ENCODE peak calls at places on chromosomes 2 and 18, in eight cellular contexts. One of them, this sample, is unnamed.

GRCh38 chr2:39435974-39436591 is 1.0 kb downstream of the MAP4K3 start:
- DNase-seq in foreskin fibroblast: peak; percentile 72
- DNase-seq in iris pigment epithelial cell: peak; percentile 70
- DNase-seq in T1000: no peak
- DNase-seq in stimulated activated CD4-positive, alpha-beta T cell treated with anti-CD3 and anti-CD28 coated beads, TNF-alpha, amount 100 ng/mL, for 4 hours: no peak
- DNase-seq in NCI-H1092 treated with DMSO at 0.1 percent for 48 hours: peak; percentile 27
- DNase-seq in activated T-helper 1 cell treated with anti-CD3 and anti-CD28 coated beads, Interleukin-2, amount 50 U/mL, for 16 hours: no peak
- DNase-seq in D341Med: no peak
- DNase-seq in this sample: peak; percentile 75

GRCh38 chr2:224145751-224146355 is 106.8 kb upstream of the SERPINE2 start:
- DNase-seq in foreskin fibroblast: peak; percentile 97
- DNase-seq in iris pigment epithelial cell: peak; percentile 94
- DNase-seq in T1000: no peak
- DNase-seq in stimulated activated CD4-positive, alpha-beta T cell treated with anti-CD3 and anti-CD28 coated beads, TNF-alpha, amount 100 ng/mL, for 4 hours: no peak
- DNase-seq in NCI-H1092 treated with DMSO at 0.1 percent for 48 hours: no peak
- DNase-seq in activated T-helper 1 cell treated with anti-CD3 and anti-CD28 coated beads, Interleukin-2, amount 50 U/mL, for 16 hours: no peak
- DNase-seq in D341Med: no peak
- DNase-seq in this sample: peak; percentile 92

GRCh38 chr2:171272039-171272438 is 111.3 kb upstream of the TLK1 start:
- DNase-seq in foreskin fibroblast: peak; percentile 94
- DNase-seq in iris pigment epithelial cell: peak; percentile 88
- DNase-seq in T1000: peak; percentile 45
- DNase-seq in stimulated activated CD4-positive, alpha-beta T cell treated with anti-CD3 and anti-CD28 coated beads, TNF-alpha, amount 100 ng/mL, for 4 hours: no peak
- DNase-seq in NCI-H1092 treated with DMSO at 0.1 percent for 48 hours: no peak
- DNase-seq in activated T-helper 1 cell treated with anti-CD3 and anti-CD28 coated beads, Interleukin-2, amount 50 U/mL, for 16 hours: no peak
- DNase-seq in D341Med: no peak
- DNase-seq in this sample: peak; percentile 94

GRCh38 chr2:35846-36245 is 10.5 kb downstream of the FAM110C start:
- DNase-seq in foreskin fibroblast: no peak
- DNase-seq in iris pigment epithelial cell: no peak
- DNase-seq in T1000: no peak
- DNase-seq in stimulated activated CD4-positive, alpha-beta T cell treated with anti-CD3 and anti-CD28 coated beads, TNF-alpha, amount 100 ng/mL, for 4 hours: no peak
- DNase-seq in NCI-H1092 treated with DMSO at 0.1 percent for 48 hours: no peak
- DNase-seq in activated T-helper 1 cell treated with anti-CD3 and anti-CD28 coated beads, Interleukin-2, amount 50 U/mL, for 16 hours: no peak
- DNase-seq in D341Med: no peak
- DNase-seq in this sample: no peak

GRCh38 chr2:102451968-102452367 is 21.1 kb upstream of the SLC9A4 start:
- DNase-seq in foreskin fibroblast: no peak
- DNase-seq in iris pigment epithelial cell: no peak
- DNase-seq in T1000: no peak
- DNase-seq in stimulated activated CD4-positive, alpha-beta T cell treated with anti-CD3 and anti-CD28 coated beads, TNF-alpha, amount 100 ng/mL, for 4 hours: no peak
- DNase-seq in NCI-H1092 treated with DMSO at 0.1 percent for 48 hours: no peak
- DNase-seq in activated T-helper 1 cell treated with anti-CD3 and anti-CD28 coated beads, Interleukin-2, amount 50 U/mL, for 16 hours: no peak
- DNase-seq in D341Med: no peak
- DNase-seq in this sample: no peak

GRCh38 chr2:63950414-63950813 is 68.8 kb downstream of the VPS54 start:
- DNase-seq in foreskin fibroblast: no peak
- DNase-seq in iris pigment epithelial cell: no peak
- DNase-seq in T1000: no peak
- DNase-seq in stimulated activated CD4-positive, alpha-beta T cell treated with anti-CD3 and anti-CD28 coated beads, TNF-alpha, amount 100 ng/mL, for 4 hours: no peak
- DNase-seq in NCI-H1092 treated with DMSO at 0.1 percent for 48 hours: no peak
- DNase-seq in activated T-helper 1 cell treated with anti-CD3 and anti-CD28 coated beads, Interleukin-2, amount 50 U/mL, for 16 hours: no peak
- DNase-seq in D341Med: no peak
- DNase-seq in this sample: no peak

GRCh38 chr18:26185267-26185666 is 41.0 kb upstream of the TAF4B start:
- DNase-seq in foreskin fibroblast: peak; percentile 4
- DNase-seq in iris pigment epithelial cell: no peak
- DNase-seq in T1000: no peak
- DNase-seq in stimulated activated CD4-positive, alpha-beta T cell treated with anti-CD3 and anti-CD28 coated beads, TNF-alpha, amount 100 ng/mL, for 4 hours: no peak
- DNase-seq in NCI-H1092 treated with DMSO at 0.1 percent for 48 hours: no peak
- DNase-seq in activated T-helper 1 cell treated with anti-CD3 and anti-CD28 coated beads, Interleukin-2, amount 50 U/mL, for 16 hours: no peak
- DNase-seq in D341Med: no peak
- DNase-seq in this sample: no peak

GRCh38 chr2:85584354-85584856 is at the start of gene VAMP5:
- DNase-seq in foreskin fibroblast: peak; percentile 61
- DNase-seq in iris pigment epithelial cell: no peak
- DNase-seq in T1000: no peak
- DNase-seq in stimulated activated CD4-positive, alpha-beta T cell treated with anti-CD3 and anti-CD28 coated beads, TNF-alpha, amount 100 ng/mL, for 4 hours: no peak
- DNase-seq in NCI-H1092 treated with DMSO at 0.1 percent for 48 hours: no peak
- DNase-seq in activated T-helper 1 cell treated with anti-CD3 and anti-CD28 coated beads, Interleukin-2, amount 50 U/mL, for 16 hours: no peak
- DNase-seq in D341Med: peak; percentile 65
- DNase-seq in this sample: peak; percentile 33

GRCh38 chr2:58240595-58240937 is 559 bp downstream of the FANCL start:
- DNase-seq in foreskin fibroblast: no peak
- DNase-seq in iris pigment epithelial cell: no peak
- DNase-seq in T1000: no peak
- DNase-seq in stimulated activated CD4-positive, alpha-beta T cell treated with anti-CD3 and anti-CD28 coated beads, TNF-alpha, amount 100 ng/mL, for 4 hours: no peak
- DNase-seq in NCI-H1092 treated with DMSO at 0.1 percent for 48 hours: peak; percentile 62
- DNase-seq in activated T-helper 1 cell treated with anti-CD3 and anti-CD28 coated beads, Interleukin-2, amount 50 U/mL, for 16 hours: no peak
- DNase-seq in D341Med: no peak
- DNase-seq in this sample: no peak

GRCh38 chr18:79305976-79306375 is 89.8 kb upstream of the NFATC1 start:
- DNase-seq in foreskin fibroblast: no peak
- DNase-seq in iris pigment epithelial cell: no peak
- DNase-seq in T1000: no peak
- DNase-seq in stimulated activated CD4-positive, alpha-beta T cell treated with anti-CD3 and anti-CD28 coated beads, TNF-alpha, amount 100 ng/mL, for 4 hours: no peak
- DNase-seq in NCI-H1092 treated with DMSO at 0.1 percent for 48 hours: no peak
- DNase-seq in activated T-helper 1 cell treated with anti-CD3 and anti-CD28 coated beads, Interleukin-2, amount 50 U/mL, for 16 hours: no peak
- DNase-seq in D341Med: no peak
- DNase-seq in this sample: no peak

GRCh38 chr2:92072461-92073035 is 2798.7 kb upstream of the TEKT4 start:
- DNase-seq in foreskin fibroblast: no peak
- DNase-seq in iris pigment epithelial cell: no peak
- DNase-seq in T1000: no peak
- DNase-seq in stimulated activated CD4-positive, alpha-beta T cell treated with anti-CD3 and anti-CD28 coated beads, TNF-alpha, amount 100 ng/mL, for 4 hours: no peak
- DNase-seq in NCI-H1092 treated with DMSO at 0.1 percent for 48 hours: no peak
- DNase-seq in activated T-helper 1 cell treated with anti-CD3 and anti-CD28 coated beads, Interleukin-2, amount 50 U/mL, for 16 hours: no peak
- DNase-seq in D341Med: peak; percentile 2
- DNase-seq in this sample: no peak

GRCh38 chr2:220512419-220512818 is 885.0 kb downstream of the SLC4A3 start:
- DNase-seq in foreskin fibroblast: peak; percentile 54
- DNase-seq in iris pigment epithelial cell: peak; percentile 80
- DNase-seq in T1000: no peak
- DNase-seq in stimulated activated CD4-positive, alpha-beta T cell treated with anti-CD3 and anti-CD28 coated beads, TNF-alpha, amount 100 ng/mL, for 4 hours: no peak
- DNase-seq in NCI-H1092 treated with DMSO at 0.1 percent for 48 hours: no peak
- DNase-seq in activated T-helper 1 cell treated with anti-CD3 and anti-CD28 coated beads, Interleukin-2, amount 50 U/mL, for 16 hours: no peak
- DNase-seq in D341Med: no peak
- DNase-seq in this sample: peak; percentile 68